ENCODE peak calls at places on chromosomes 6 and 20, in nine cellular contexts. A, J, G, Q, W, K, M, H and Y are unnamed samples.

GRCh38 chr6:72788188-72788587 is 166.3 kb downstream of the KCNQ5 start:
- DNase-seq in A (peak), H (no peak), M (no peak), G (no peak), W (peak), J (no peak), K (peak), Q (peak), Y (no peak)

GRCh38 chr20:5843054-5843731 is 93.0 kb downstream of the SHLD1 start:
- DNase-seq in M (no peak), Q (no peak), W (no peak), A (no peak), J (peak), K (peak), G (no peak), H (no peak), Y (no peak)

GRCh38 chr6:74731204-74731603 is 474.6 kb downstream of the COL12A1 start:
- DNase-seq in Q (peak), W (no peak), K (no peak), A (no peak), G (no peak), J (no peak), H (no peak), M (no peak), Y (no peak)

GRCh38 chr6:56433119-56433518 is 185.7 kb upstream of the COL21A1 start:
- DNase-seq in K (no peak), G (no peak), H (no peak), A (no peak), W (no peak), M (no peak), Q (no peak), J (no peak), Y (no peak)

GRCh38 chr6:45558858-45559257 is 181.1 kb upstream of the SUPT3H start:
- DNase-seq in G (no peak), W (no peak), A (no peak), M (no peak), J (no peak), Q (no peak), H (no peak), K (no peak), Y (no peak)

GRCh38 chr20:52959125-52959524 is 13.0 kb upstream of the TSHZ2 start:
- DNase-seq in W (peak), G (no peak), M (no peak), H (no peak), J (no peak), A (no peak), Q (no peak), K (no peak), Y (no peak)

GRCh38 chr6:119170427-119171407 is 92.3 kb upstream of the FAM184A start:
- DNase-seq in J (no peak), W (no peak), G (no peak), H (no peak), K (peak), A (no peak), Q (no peak), M (peak), Y (no peak)

GRCh38 chr6:136737343-136738177 is 54.7 kb downstream of the MAP3K5 start:
- DNase-seq in J (no peak), H (peak), W (no peak), K (peak), A (no peak), M (no peak), G (no peak), Q (peak), Y (no peak)

GRCh38 chr6:166824880-166825250 is 131.5 kb downstream of the RNASET2 start:
- DNase-seq in G (no peak), W (no peak), K (no peak), A (no peak), H (no peak), Q (no peak), J (no peak), M (no peak), Y (no peak)

GRCh38 chr6:11206576-11206975 is 25.9 kb downstream of the NEDD9 start:
- DNase-seq in W (no peak), G (no peak), H (no peak), A (no peak), J (no peak), K (no peak), M (no peak), Q (no peak), Y (peak)

GRCh38 chr20:63152322-63153253 is 63.3 kb downstream of the YTHDF1 start:
- DNase-seq in G (no peak), A (no peak), Q (no peak), W (no peak), H (no peak), K (no peak), J (no peak), M (no peak), Y (peak)

GRCh38 chr6:88422831-88423230 is 256.7 kb upstream of the CNR1 start:
- DNase-seq in W (peak), H (no peak), A (no peak), G (no peak), M (no peak), Q (peak), J (no peak), K (no peak), Y (no peak)
- TF ChIP-seq CTCF in W (no peak), H (no peak), A (no peak), G (peak), M (peak), Q (peak), J (no peak), K (peak), Y (no peak)

DNA sequence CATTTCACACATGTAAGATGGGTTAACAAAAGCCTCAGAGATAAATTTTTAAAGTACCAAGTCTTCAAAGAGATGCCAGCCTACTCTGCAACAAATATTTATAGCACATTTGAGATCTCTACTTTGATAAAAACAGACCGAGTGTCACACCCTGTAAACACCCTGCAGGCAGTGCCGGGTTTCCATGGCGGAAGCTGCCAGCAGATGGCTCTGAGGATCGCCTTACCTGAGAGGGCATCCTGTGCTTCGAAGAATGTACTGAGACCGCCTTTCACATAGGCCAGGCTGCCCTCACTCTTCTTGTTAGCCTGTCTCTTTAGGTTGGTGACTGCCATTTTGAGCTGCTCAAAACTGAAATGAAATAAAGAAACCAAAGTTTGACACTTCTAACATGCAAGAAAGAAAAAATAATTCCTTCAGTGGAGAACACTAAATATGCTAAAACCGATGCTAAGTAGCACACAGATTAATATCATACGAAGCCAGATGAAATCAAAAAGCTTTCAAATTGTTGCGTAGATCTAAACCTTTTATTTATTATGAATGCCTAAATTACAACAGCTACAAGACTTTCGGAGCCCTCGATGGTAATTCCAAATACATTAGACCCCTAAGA is 39.3 kb downstream of the HUS1B start:
- DNase-seq in Q (no peak), M (no peak), K (no peak), J (no peak), A (no peak), W (peak), G (no peak), H (no peak), Y (no peak)
- TF ChIP-seq CTCF in Q (no peak), M (no peak), K (no peak), J (peak), A (no peak), W (peak), G (peak), H (no peak), Y (no peak)

GRCh38 chr6:155261146-155261900 is 2.5 kb upstream of the CLDN20 start:
- DNase-seq in Q (no peak), W (no peak), K (no peak), A (no peak), J (no peak), G (no peak), M (no peak), H (no peak), Y (no peak)
- TF ChIP-seq CTCF in Q (no peak), W (no peak), K (no peak), A (no peak), J (no peak), G (no peak), M (no peak), H (no peak), Y (no peak)

GRCh38 chr6:131807644-131808459 is at the start of gene ENPP1:
- DNase-seq in W (peak), M (peak), K (peak), J (peak), Q (peak), G (no peak), H (peak), A (peak), Y (no peak)
- TF ChIP-seq CTCF in W (peak), M (no peak), K (peak), J (no peak), Q (no peak), G (no peak), H (peak), A (no peak), Y (no peak)

GRCh38 chr6:126335210-126335609 is 4.7 kb upstream of the CENPW start:
- DNase-seq in Q (no peak), K (no peak), H (no peak), G (no peak), W (no peak), M (no peak), A (no peak), J (no peak), Y (no peak)
- TF ChIP-seq CTCF in Q (no peak), K (no peak), H (no peak), G (peak), W (no peak), M (peak), A (no peak), J (no peak), Y (no peak)

GRCh38 chr6:34583861-34584604 is 27.9 kb upstream of the SPDEF start:
- DNase-seq in Q (no peak), A (no peak), J (no peak), K (no peak), G (no peak), M (no peak), H (no peak), W (no peak), Y (no peak)

GRCh38 chr6:34581561-34581920 is 25.4 kb upstream of the SPDEF start:
- DNase-seq in J (no peak), M (no peak), W (no peak), A (no peak), Q (no peak), H (no peak), K (no peak), G (no peak), Y (no peak)

GRCh38 chr6:34584694-34585093 is 28.6 kb upstream of the SPDEF start:
- DNase-seq in K (no peak), H (no peak), M (no peak), J (no peak), G (no peak), W (no peak), Q (no peak), A (no peak), Y (no peak)

GRCh38 chr6:34585108-34585507 is 29.0 kb upstream of the SPDEF start:
- DNase-seq in Q (no peak), G (no peak), W (no peak), A (no peak), M (no peak), H (no peak), K (no peak), J (no peak), Y (no peak)

GRCh38 chr6:34583461-34583860 is 27.3 kb upstream of the SPDEF start:
- DNase-seq in Q (no peak), G (no peak), M (no peak), J (no peak), K (no peak), A (no peak), H (no peak), W (no peak), Y (no peak)
- TF ChIP-seq CTCF in Q (peak), G (no peak), M (no peak), J (peak), K (peak), A (no peak), H (no peak), W (peak), Y (no peak)

GRCh38 chr20:11373391-11373790 is 544.3 kb upstream of the BTBD3 start:
- DNase-seq in J (no peak), G (no peak), Q (peak), A (no peak), M (no peak), H (no peak), W (no peak), K (no peak), Y (no peak)
- TF ChIP-seq CTCF in J (no peak), G (no peak), Q (no peak), A (no peak), M (no peak), H (no peak), W (no peak), K (no peak), Y (no peak)

GRCh38 chr6:35048631-35049083 is 92.5 kb downstream of the TCP11 start:
- DNase-seq in G (no peak), H (peak), K (peak), M (no peak), J (peak), A (no peak), Q (no peak), W (no peak), Y (peak)
- TF ChIP-seq CTCF in G (no peak), H (no peak), K (peak), M (peak), J (peak), A (no peak), Q (no peak), W (no peak), Y (peak)

GRCh38 chr6:55293116-55293515 is 34.2 kb upstream of the GFRAL start:
- DNase-seq in G (no peak), J (peak), K (no peak), Q (peak), M (peak), A (no peak), H (no peak), W (peak), Y (no peak)
- TF ChIP-seq CTCF in G (peak), J (peak), K (peak), Q (no peak), M (peak), A (peak), H (no peak), W (peak), Y (no peak)

GRCh38 chr20:18718129-18718528 is 95.5 kb upstream of the SCP2D1 start:
- DNase-seq in M (no peak), W (peak), K (no peak), J (no peak), A (no peak), H (no peak), Q (no peak), G (no peak), Y (no peak)

GRCh38 chr20:18715564-18715963 is 98.0 kb upstream of the SCP2D1 start:
- DNase-seq in Q (no peak), M (no peak), A (no peak), H (no peak), W (no peak), K (no peak), G (no peak), J (no peak), Y (no peak)

GRCh38 chr20:18712877-18713276 is 100.7 kb upstream of the SCP2D1 start:
- DNase-seq in W (no peak), J (no peak), A (no peak), G (no peak), H (no peak), M (no peak), K (no peak), Q (no peak), Y (no peak)

GRCh38 chr20:18719426-18719825 is 94.2 kb upstream of the SCP2D1 start:
- DNase-seq in K (peak), G (no peak), W (no peak), J (no peak), A (no peak), M (no peak), H (no peak), Q (no peak), Y (no peak)

DNA sequence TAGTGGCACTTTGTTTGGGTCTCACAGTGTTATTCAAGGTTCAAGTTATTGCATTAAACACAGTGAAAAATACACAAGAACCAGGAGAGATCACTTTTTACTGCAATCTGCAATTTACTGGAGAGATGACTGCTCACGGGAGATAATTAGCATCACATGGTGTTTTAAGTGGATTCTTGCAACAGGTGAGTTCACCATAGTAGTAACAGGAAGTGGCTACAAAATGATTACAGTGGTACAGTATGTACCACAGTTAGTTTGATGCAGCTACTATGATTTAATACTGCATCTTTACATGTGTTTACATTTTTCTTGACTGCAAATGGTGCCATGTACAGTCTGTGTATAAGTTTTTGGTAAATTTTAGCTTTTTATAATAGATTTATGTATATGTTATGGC is 96.5 kb upstream of the SCP2D1 start:
- DNase-seq in G (no peak), A (no peak), W (no peak), J (no peak), H (no peak), K (no peak), M (no peak), Q (no peak), Y (no peak)
- TF ChIP-seq CTCF in G (no peak), A (no peak), W (no peak), J (no peak), H (no peak), K (no peak), M (no peak), Q (no peak), Y (no peak)